ENCODE peak calls at places on chromosomes 5 and 9, in ten cellular contexts. One of them, this sample, is unnamed.
A peak's percentile ranks its signal among the peaks of the same experiment; 100 is the strongest.

GRCh38 chr5:145531038-145531734 is 304.0 kb downstream of the PRELID2 start:
- DNase-seq in DMS53: peak; percentile 66
- DNase-seq in LoVo: peak; percentile 94
- DNase-seq in GM06990: no peak
- DNase-seq in nucleus accumbens: no peak
- DNase-seq in NCI-H345: no peak
- DNase-seq in pancreas: peak; percentile 46
- DNase-seq in GM03348: peak; percentile 54
- DNase-seq in activated T-cell treated with anti-CD3 and anti-CD28 coated beads for 1 hour: no peak
- DNase-seq in H1: no peak
- DNase-seq in this sample: peak; percentile 58

GRCh38 chr5:95718203-95718602 is 12.9 kb upstream of the RHOBTB3 start:
- DNase-seq in DMS53: no peak
- DNase-seq in LoVo: no peak
- DNase-seq in GM06990: peak; percentile 30
- DNase-seq in nucleus accumbens: no peak
- DNase-seq in NCI-H345: no peak
- DNase-seq in pancreas: no peak
- DNase-seq in GM03348: no peak
- DNase-seq in activated T-cell treated with anti-CD3 and anti-CD28 coated beads for 1 hour: no peak
- DNase-seq in H1: no peak
- DNase-seq in this sample: no peak

GRCh38 chr9:133714606-133715294 is 23.4 kb downstream of the SARDH start:
- DNase-seq in DMS53: no peak
- DNase-seq in LoVo: no peak
- DNase-seq in GM06990: no peak
- DNase-seq in nucleus accumbens: no peak
- DNase-seq in NCI-H345: no peak
- DNase-seq in pancreas: no peak
- DNase-seq in GM03348: no peak
- DNase-seq in activated T-cell treated with anti-CD3 and anti-CD28 coated beads for 1 hour: no peak
- DNase-seq in H1: no peak
- DNase-seq in this sample: no peak

GRCh38 chr5:39148983-39149534 is 70.3 kb downstream of the FYB1 start:
- DNase-seq in DMS53: peak; percentile 28
- DNase-seq in LoVo: no peak
- DNase-seq in GM06990: no peak
- DNase-seq in nucleus accumbens: no peak
- DNase-seq in NCI-H345: no peak
- DNase-seq in pancreas: no peak
- DNase-seq in GM03348: peak; percentile 34
- DNase-seq in activated T-cell treated with anti-CD3 and anti-CD28 coated beads for 1 hour: no peak
- DNase-seq in H1: no peak
- DNase-seq in this sample: peak; percentile 14

GRCh38 chr5:15807861-15808260 is 307.9 kb downstream of the FBXL7 start:
- DNase-seq in DMS53: no peak
- DNase-seq in LoVo: no peak
- DNase-seq in GM06990: no peak
- DNase-seq in nucleus accumbens: no peak
- DNase-seq in NCI-H345: no peak
- DNase-seq in pancreas: no peak
- DNase-seq in GM03348: peak; percentile 51
- DNase-seq in activated T-cell treated with anti-CD3 and anti-CD28 coated beads for 1 hour: no peak
- DNase-seq in H1: no peak
- DNase-seq in this sample: peak; percentile 77

GRCh38 chr9:846852-847251 is 5.4 kb downstream of the DMRT1 start:
- DNase-seq in DMS53: peak; percentile 3
- DNase-seq in LoVo: peak; percentile 37
- DNase-seq in GM06990: no peak
- DNase-seq in nucleus accumbens: no peak
- DNase-seq in NCI-H345: no peak
- DNase-seq in pancreas: no peak
- DNase-seq in GM03348: no peak
- DNase-seq in activated T-cell treated with anti-CD3 and anti-CD28 coated beads for 1 hour: no peak
- DNase-seq in H1: peak; percentile 47
- DNase-seq in this sample: no peak

GRCh38 chr5:148991606-148992005 is 71.3 kb downstream of the SH3TC2 start:
- DNase-seq in DMS53: peak; percentile 9
- DNase-seq in LoVo: no peak
- DNase-seq in GM06990: no peak
- DNase-seq in nucleus accumbens: no peak
- DNase-seq in NCI-H345: no peak
- DNase-seq in pancreas: no peak
- DNase-seq in GM03348: no peak
- DNase-seq in activated T-cell treated with anti-CD3 and anti-CD28 coated beads for 1 hour: no peak
- DNase-seq in H1: no peak
- DNase-seq in this sample: no peak

GRCh38 chr9:34637356-34638137 is at the start of gene SIGMAR1:
- DNase-seq in DMS53: peak; percentile 95
- DNase-seq in LoVo: peak; percentile 92
- DNase-seq in GM06990: peak; percentile 96
- DNase-seq in nucleus accumbens: peak; percentile 95
- DNase-seq in NCI-H345: peak; percentile 93
- DNase-seq in pancreas: peak; percentile 93
- DNase-seq in GM03348: peak; percentile 97
- DNase-seq in activated T-cell treated with anti-CD3 and anti-CD28 coated beads for 1 hour: peak; percentile 95
- DNase-seq in H1: peak; percentile 96
- DNase-seq in this sample: peak; percentile 96

GRCh38 chr9:35669331-35670145 is 4.2 kb upstream of the CA9 start:
- DNase-seq in DMS53: peak; percentile 93
- DNase-seq in LoVo: peak; percentile 90
- DNase-seq in GM06990: no peak
- DNase-seq in nucleus accumbens: no peak
- DNase-seq in NCI-H345: no peak
- DNase-seq in pancreas: peak; percentile 88
- DNase-seq in GM03348: no peak
- DNase-seq in activated T-cell treated with anti-CD3 and anti-CD28 coated beads for 1 hour: no peak
- DNase-seq in H1: no peak
- DNase-seq in this sample: no peak

GRCh38 chr5:151198861-151199260 is 25.0 kb downstream of the CCDC69 start:
- DNase-seq in DMS53: no peak
- DNase-seq in LoVo: no peak
- DNase-seq in GM06990: no peak
- DNase-seq in nucleus accumbens: no peak
- DNase-seq in NCI-H345: no peak
- DNase-seq in pancreas: no peak
- DNase-seq in GM03348: no peak
- DNase-seq in activated T-cell treated with anti-CD3 and anti-CD28 coated beads for 1 hour: no peak
- DNase-seq in H1: no peak
- DNase-seq in this sample: no peak

GRCh38 chr5:141186897-141187512 is at the start of gene PCDHB9:
- DNase-seq in DMS53: peak; percentile 55
- DNase-seq in LoVo: peak; percentile 25
- DNase-seq in GM06990: no peak
- DNase-seq in nucleus accumbens: no peak
- DNase-seq in NCI-H345: peak; percentile 71
- DNase-seq in pancreas: no peak
- DNase-seq in GM03348: peak; percentile 51
- DNase-seq in activated T-cell treated with anti-CD3 and anti-CD28 coated beads for 1 hour: no peak
- DNase-seq in H1: peak; percentile 80
- DNase-seq in this sample: peak; percentile 43

GRCh38 chr9:129141066-129142041 is 30.1 kb downstream of the PTPA start:
- DNase-seq in DMS53: no peak
- DNase-seq in LoVo: no peak
- DNase-seq in GM06990: peak; percentile 70
- DNase-seq in nucleus accumbens: peak; percentile 27
- DNase-seq in NCI-H345: no peak
- DNase-seq in pancreas: peak; percentile 42
- DNase-seq in GM03348: peak; percentile 71
- DNase-seq in activated T-cell treated with anti-CD3 and anti-CD28 coated beads for 1 hour: no peak
- DNase-seq in H1: no peak
- DNase-seq in this sample: peak; percentile 79

GRCh38 chr5:159003045-159004030 is 96.4 kb downstream of the EBF1 start:
- DNase-seq in DMS53: peak; percentile 78
- DNase-seq in LoVo: peak; percentile 40
- DNase-seq in GM06990: no peak
- DNase-seq in nucleus accumbens: no peak
- DNase-seq in NCI-H345: no peak
- DNase-seq in pancreas: no peak
- DNase-seq in GM03348: peak; percentile 32
- DNase-seq in activated T-cell treated with anti-CD3 and anti-CD28 coated beads for 1 hour: no peak
- DNase-seq in H1: no peak
- DNase-seq in this sample: peak; percentile 67

GRCh38 chr9:34994429-34995287 is 5.1 kb downstream of the DNAJB5 start:
- DNase-seq in DMS53: peak; percentile 65
- DNase-seq in LoVo: peak; percentile 32
- DNase-seq in GM06990: no peak
- DNase-seq in nucleus accumbens: peak; percentile 55
- DNase-seq in NCI-H345: peak; percentile 24
- DNase-seq in pancreas: peak; percentile 46
- DNase-seq in GM03348: peak; percentile 73
- DNase-seq in activated T-cell treated with anti-CD3 and anti-CD28 coated beads for 1 hour: no peak
- DNase-seq in H1: peak; percentile 71
- DNase-seq in this sample: peak; percentile 60

GRCh38 chr5:14364576-14365472 is 216.8 kb upstream of the OTULINL start:
- DNase-seq in DMS53: peak; percentile 79
- DNase-seq in LoVo: peak; percentile 26
- DNase-seq in GM06990: no peak
- DNase-seq in nucleus accumbens: no peak
- DNase-seq in NCI-H345: peak; percentile 38
- DNase-seq in pancreas: peak; percentile 68
- DNase-seq in GM03348: no peak
- DNase-seq in activated T-cell treated with anti-CD3 and anti-CD28 coated beads for 1 hour: no peak
- DNase-seq in H1: peak; percentile 86
- DNase-seq in this sample: no peak

GRCh38 chr5:136028090-136028489 is 698 bp upstream of the TGFBI start:
- DNase-seq in DMS53: no peak
- DNase-seq in LoVo: no peak
- DNase-seq in GM06990: no peak
- DNase-seq in nucleus accumbens: no peak
- DNase-seq in NCI-H345: no peak
- DNase-seq in pancreas: no peak
- DNase-seq in GM03348: no peak
- DNase-seq in activated T-cell treated with anti-CD3 and anti-CD28 coated beads for 1 hour: no peak
- DNase-seq in H1: no peak
- DNase-seq in this sample: no peak

GRCh38 chr5:1514027-1514818 is 9.5 kb downstream of the LPCAT1 start:
- DNase-seq in DMS53: no peak
- DNase-seq in LoVo: no peak
- DNase-seq in GM06990: peak; percentile 5
- DNase-seq in nucleus accumbens: no peak
- DNase-seq in NCI-H345: no peak
- DNase-seq in pancreas: no peak
- DNase-seq in GM03348: no peak
- DNase-seq in activated T-cell treated with anti-CD3 and anti-CD28 coated beads for 1 hour: no peak
- DNase-seq in H1: no peak
- DNase-seq in this sample: no peak

GRCh38 chr9:92666236-92666635 is 3.7 kb downstream of the IPPK start:
- DNase-seq in DMS53: no peak
- DNase-seq in LoVo: no peak
- DNase-seq in GM06990: no peak
- DNase-seq in nucleus accumbens: no peak
- DNase-seq in NCI-H345: no peak
- DNase-seq in pancreas: no peak
- DNase-seq in GM03348: no peak
- DNase-seq in activated T-cell treated with anti-CD3 and anti-CD28 coated beads for 1 hour: no peak
- DNase-seq in H1: no peak
- DNase-seq in this sample: no peak

GRCh38 chr9:133433351-133433843 is 11.2 kb downstream of the ADAMTS13 start:
- DNase-seq in DMS53: no peak
- DNase-seq in LoVo: no peak
- DNase-seq in GM06990: no peak
- DNase-seq in nucleus accumbens: no peak
- DNase-seq in NCI-H345: no peak
- DNase-seq in pancreas: no peak
- DNase-seq in GM03348: no peak
- DNase-seq in activated T-cell treated with anti-CD3 and anti-CD28 coated beads for 1 hour: no peak
- DNase-seq in H1: no peak
- DNase-seq in this sample: no peak

This sample was measured in AG20443.